ENCODE peak calls at places on chromosome 9, in four cellular contexts. M, O, U and S are unnamed samples.

GRCh38 chr9:128911529-128912035 is 9.2 kb upstream of the PHYHD1 start:
- DNase-seq in M (peak), O (peak), U (no peak), S (peak)

GRCh38 chr9:83355024-83355444 is 183.2 kb downstream of the FRMD3 start:
- DNase-seq in M (no peak), O (no peak), U (no peak), S (no peak)

GRCh38 chr9:13627071-13627470 is 347.6 kb upstream of the MPDZ start:
- DNase-seq in M (no peak), O (no peak), U (no peak), S (no peak)

GRCh38 chr9:127131871-127132270 is 9.4 kb upstream of the ANGPTL2 start:
- DNase-seq in M (no peak), O (no peak), U (no peak), S (no peak)

GRCh38 chr9:14395300-14396082 is 81.5 kb upstream of the NFIB start:
- DNase-seq in M (no peak), O (no peak), U (no peak), S (peak)

GRCh38 chr9:95127249-95128176 is 190.0 kb downstream of the FANCC start:
- DNase-seq in M (peak), O (peak), U (no peak), S (peak)

GRCh38 chr9:136107953-136108647 is 10.6 kb downstream of the TMEM250 start:
- DNase-seq in M (no peak), O (no peak), U (no peak), S (peak)

GRCh38 chr9:109880276-109881169 is 100.5 kb downstream of the PALM2AKAP2 start:
- DNase-seq in M (peak), O (peak), U (no peak), S (peak)

GRCh38 chr9:126158591-126159519 is 167.8 kb upstream of the MVB12B start:
- DNase-seq in M (no peak), O (no peak), U (no peak), S (no peak)

GRCh38 chr9:4862506-4863250 is 69.9 kb downstream of the RCL1 start:
- DNase-seq in M (no peak), O (no peak), U (no peak), S (peak)

GRCh38 chr9:15377625-15378252 is 44.9 kb upstream of the SNAPC3 start:
- DNase-seq in M (no peak), O (no peak), U (no peak), S (no peak)

GRCh38 chr9:107637421-107638420 is 148.2 kb upstream of the KLF4 start:
- DNase-seq in M (peak), O (no peak), U (no peak), S (no peak)

GRCh38 chr9:137170486-137171148 is 766 bp upstream of the LRRC26 start:
- DNase-seq in M (no peak), O (no peak), U (no peak), S (no peak)

GRCh38 chr9:84947412-84947972 is 278.0 kb downstream of the NTRK2 start:
- DNase-seq in M (peak), O (no peak), U (no peak), S (no peak)

GRCh38 chr9:130454096-130454811 is 9.5 kb downstream of the ASS1 start:
- DNase-seq in M (no peak), O (no peak), U (no peak), S (no peak)

GRCh38 chr9:36036253-36036779 is 397 bp upstream of the RECK start:
- DNase-seq in M (no peak), O (no peak), U (no peak), S (no peak)

GRCh38 chr9:15606667-15607472 is 54.0 kb downstream of the CCDC171 start:
- DNase-seq in M (peak), O (peak), U (no peak), S (peak)

GRCh38 chr9:134053401-134053871 is 14.4 kb downstream of the BRD3 start:
- DNase-seq in M (no peak), O (no peak), U (no peak), S (no peak)

GRCh38 chr9:73775757-73776156 is 624.1 kb downstream of the ANXA1 start:
- DNase-seq in M (no peak), O (no peak), U (no peak), S (no peak)

GRCh38 chr9:2085719-2086515 is 70.8 kb downstream of the SMARCA2 start:
- DNase-seq in M (no peak), O (no peak), U (no peak), S (no peak)

GRCh38 chr9:38708759-38709158 is 11.2 kb downstream of the FAM240B start:
- DNase-seq in M (no peak), O (no peak), U (no peak), S (no peak)

GRCh38 chr9:98607787-98608186 is 100.9 kb downstream of the GABBR2 start:
- DNase-seq in M (peak), O (no peak), U (no peak), S (no peak)

GRCh38 chr9:69798737-69799136 is 21.9 kb upstream of the CFAP95 start:
- DNase-seq in M (no peak), O (peak), U (no peak), S (no peak)
- TF ChIP-seq CHD4 in M (no peak), O (no peak), U (no peak), S (no peak)

GRCh38 chr9:77892171-77892570 is 139.4 kb downstream of the GNAQ start:
- DNase-seq in M (no peak), O (no peak), U (peak), S (peak)
- TF ChIP-seq CHD4 in M (no peak), O (no peak), U (no peak), S (no peak)

GRCh38 chr9:114378883-114379282 is 8.9 kb downstream of the AKNA start:
- DNase-seq in M (no peak), O (no peak), U (no peak), S (no peak)
- TF ChIP-seq CHD4 in M (no peak), O (no peak), U (no peak), S (no peak)

GRCh38 chr9:121609845-121610637 is 41.4 kb upstream of the DAB2IP start:
- DNase-seq in M (peak), O (peak), U (no peak), S (no peak)

GRCh38 chr9:121616356-121616755 is 35.1 kb upstream of the DAB2IP start:
- DNase-seq in M (no peak), O (no peak), U (no peak), S (no peak)

GRCh38 chr9:121610638-121610953 is 40.8 kb upstream of the DAB2IP start:
- DNase-seq in M (no peak), O (no peak), U (no peak), S (no peak)

GRCh38 chr9:121612511-121612998 is 38.9 kb upstream of the DAB2IP start:
- DNase-seq in M (peak), O (no peak), U (no peak), S (no peak)

GRCh38 chr9:121613009-121613766 is 38.2 kb upstream of the DAB2IP start:
- DNase-seq in M (no peak), O (no peak), U (no peak), S (no peak)
- TF ChIP-seq CHD4 in M (no peak), O (no peak), U (no peak), S (no peak)